ENCODE peak calls at places on chromosomes 13 and 19, in ten cellular contexts. One of them, this sample, is unnamed.
A peak's percentile ranks its signal among the peaks of the same experiment; 100 is the strongest.

GRCh38 chr13:77697208-77698103 is at the start of gene SLAIN1:
- DNase-seq in pancreas: peak; percentile 94
- DNase-seq in PC-3: peak; percentile 67
- DNase-seq in Caco-2: peak; percentile 82
- DNase-seq in foreskin keratinocyte: no peak
- DNase-seq in RWPE2: no peak
- DNase-seq in tibial nerve: peak; percentile 41
- DNase-seq in vagina: no peak
- DNase-seq in cardiac muscle cell: peak; percentile 92
- DNase-seq in effector memory CD4-positive, alpha-beta T cell: peak; percentile 82
- DNase-seq in this sample: peak; percentile 65

GRCh38 chr13:60410299-60410698 is 13.3 kb downstream of the TDRD3 start:
- DNase-seq in RWPE2: no peak
- DNase-seq in effector memory CD4-positive, alpha-beta T cell: no peak
- DNase-seq in vagina: no peak
- DNase-seq in foreskin keratinocyte: no peak
- DNase-seq in Caco-2: no peak
- DNase-seq in tibial nerve: no peak
- DNase-seq in pancreas: no peak
- DNase-seq in cardiac muscle cell: no peak
- DNase-seq in PC-3: no peak
- DNase-seq in this sample: no peak

GRCh38 chr19:50924576-50924975 is 13.4 kb upstream of the KLK4 start:
- DNase-seq in Caco-2: no peak
- DNase-seq in PC-3: no peak
- DNase-seq in effector memory CD4-positive, alpha-beta T cell: no peak
- DNase-seq in cardiac muscle cell: no peak
- DNase-seq in vagina: no peak
- DNase-seq in tibial nerve: no peak
- DNase-seq in RWPE2: no peak
- DNase-seq in pancreas: no peak
- DNase-seq in foreskin keratinocyte: no peak
- DNase-seq in this sample: no peak

GRCh38 chr19:11651062-11651461 is 53.8 kb downstream of the ZNF627 start:
- DNase-seq in RWPE2: no peak
- DNase-seq in cardiac muscle cell: no peak
- DNase-seq in vagina: no peak
- DNase-seq in foreskin keratinocyte: no peak
- DNase-seq in PC-3: no peak
- DNase-seq in pancreas: no peak
- DNase-seq in effector memory CD4-positive, alpha-beta T cell: no peak
- DNase-seq in Caco-2: no peak
- DNase-seq in tibial nerve: no peak
- DNase-seq in this sample: no peak

GRCh38 chr13:109400625-109401257 is 385.6 kb downstream of the IRS2 start:
- DNase-seq in RWPE2: no peak
- DNase-seq in PC-3: no peak
- DNase-seq in tibial nerve: no peak
- DNase-seq in pancreas: no peak
- DNase-seq in cardiac muscle cell: no peak
- DNase-seq in effector memory CD4-positive, alpha-beta T cell: no peak
- DNase-seq in Caco-2: no peak
- DNase-seq in vagina: no peak
- DNase-seq in foreskin keratinocyte: no peak
- DNase-seq in this sample: no peak

GRCh38 chr19:39539165-39539518 is 819 bp downstream of the EID2 start:
- DNase-seq in tibial nerve: no peak
- DNase-seq in Caco-2: peak; percentile 28
- DNase-seq in RWPE2: no peak
- DNase-seq in vagina: no peak
- DNase-seq in pancreas: no peak
- DNase-seq in PC-3: peak; percentile 34
- DNase-seq in cardiac muscle cell: peak; percentile 54
- DNase-seq in foreskin keratinocyte: no peak
- DNase-seq in effector memory CD4-positive, alpha-beta T cell: no peak
- DNase-seq in this sample: no peak

GRCh38 chr19:46746281-46746965 is at the start of gene STRN4:
- DNase-seq in RWPE2: no peak
- DNase-seq in cardiac muscle cell: peak; percentile 75
- DNase-seq in effector memory CD4-positive, alpha-beta T cell: peak; percentile 42
- DNase-seq in pancreas: no peak
- DNase-seq in PC-3: peak; percentile 62
- DNase-seq in Caco-2: peak; percentile 59
- DNase-seq in foreskin keratinocyte: no peak
- DNase-seq in vagina: no peak
- DNase-seq in tibial nerve: no peak
- DNase-seq in this sample: peak; percentile 50

GRCh38 chr19:34134190-34135032 is 37.9 kb upstream of the LSM14A start:
- DNase-seq in pancreas: peak; percentile 93
- DNase-seq in foreskin keratinocyte: peak; percentile 20
- DNase-seq in vagina: no peak
- DNase-seq in cardiac muscle cell: peak; percentile 93
- DNase-seq in Caco-2: peak; percentile 93
- DNase-seq in RWPE2: peak; percentile 69
- DNase-seq in effector memory CD4-positive, alpha-beta T cell: peak; percentile 75
- DNase-seq in tibial nerve: peak; percentile 71
- DNase-seq in PC-3: peak; percentile 80
- DNase-seq in this sample: peak; percentile 95

GRCh38 chr13:109396266-109396665 is 390.1 kb downstream of the IRS2 start:
- DNase-seq in pancreas: no peak
- DNase-seq in PC-3: no peak
- DNase-seq in cardiac muscle cell: no peak
- DNase-seq in vagina: no peak
- DNase-seq in tibial nerve: no peak
- DNase-seq in RWPE2: no peak
- DNase-seq in foreskin keratinocyte: no peak
- DNase-seq in effector memory CD4-positive, alpha-beta T cell: no peak
- DNase-seq in Caco-2: no peak
- DNase-seq in this sample: no peak

GRCh38 chr19:32266453-32266852 is 79.0 kb upstream of the ZNF507 start:
- DNase-seq in effector memory CD4-positive, alpha-beta T cell: no peak
- DNase-seq in Caco-2: no peak
- DNase-seq in PC-3: no peak
- DNase-seq in tibial nerve: no peak
- DNase-seq in cardiac muscle cell: no peak
- DNase-seq in RWPE2: no peak
- DNase-seq in pancreas: no peak
- DNase-seq in vagina: peak; percentile 72
- DNase-seq in foreskin keratinocyte: no peak
- DNase-seq in this sample: no peak

GRCh38 chr13:42168497-42168896 is 103.5 kb upstream of the AKAP11 start:
- DNase-seq in RWPE2: no peak
- DNase-seq in cardiac muscle cell: no peak
- DNase-seq in vagina: no peak
- DNase-seq in pancreas: no peak
- DNase-seq in tibial nerve: no peak
- DNase-seq in foreskin keratinocyte: no peak
- DNase-seq in PC-3: no peak
- DNase-seq in effector memory CD4-positive, alpha-beta T cell: no peak
- DNase-seq in Caco-2: no peak
- DNase-seq in this sample: no peak

GRCh38 chr19:52307275-52307674 is 10.3 kb downstream of the ZNF480 start:
- DNase-seq in cardiac muscle cell: no peak
- DNase-seq in RWPE2: no peak
- DNase-seq in foreskin keratinocyte: no peak
- DNase-seq in pancreas: no peak
- DNase-seq in Caco-2: peak; percentile 55
- DNase-seq in effector memory CD4-positive, alpha-beta T cell: no peak
- DNase-seq in PC-3: no peak
- DNase-seq in vagina: no peak
- DNase-seq in tibial nerve: no peak
- DNase-seq in this sample: no peak

GRCh38 chr13:94246495-94246894 is 233.0 kb downstream of the DCT start:
- DNase-seq in PC-3: no peak
- DNase-seq in cardiac muscle cell: no peak
- DNase-seq in pancreas: no peak
- DNase-seq in effector memory CD4-positive, alpha-beta T cell: no peak
- DNase-seq in RWPE2: no peak
- DNase-seq in foreskin keratinocyte: no peak
- DNase-seq in Caco-2: no peak
- DNase-seq in vagina: no peak
- DNase-seq in tibial nerve: no peak
- DNase-seq in this sample: no peak

GRCh38 chr19:40341601-40342482 is 6.4 kb downstream of the C19orf47 start:
- DNase-seq in foreskin keratinocyte: no peak
- DNase-seq in Caco-2: no peak
- DNase-seq in cardiac muscle cell: peak; percentile 32
- DNase-seq in effector memory CD4-positive, alpha-beta T cell: no peak
- DNase-seq in RWPE2: no peak
- DNase-seq in vagina: no peak
- DNase-seq in PC-3: no peak
- DNase-seq in tibial nerve: no peak
- DNase-seq in pancreas: no peak
- DNase-seq in this sample: no peak

GRCh38 chr19:16581971-16582343 is 9.7 kb upstream of the SLC35E1 start:
- DNase-seq in pancreas: no peak
- DNase-seq in effector memory CD4-positive, alpha-beta T cell: no peak
- DNase-seq in PC-3: no peak
- DNase-seq in vagina: no peak
- DNase-seq in foreskin keratinocyte: no peak
- DNase-seq in cardiac muscle cell: no peak
- DNase-seq in tibial nerve: no peak
- DNase-seq in Caco-2: no peak
- DNase-seq in RWPE2: no peak
- DNase-seq in this sample: no peak
- H3K4me1 ChIP-seq in pancreas: peaks cover 14% of the 10 kb centered on the region
- H3K4me1 ChIP-seq in effector memory CD4-positive, alpha-beta T cell: peaks cover 45% of the 10 kb centered on the region
- H3K4me1 ChIP-seq in PC-3: peaks cover 15% of the 10 kb centered on the region
- H3K4me1 ChIP-seq in vagina: peaks cover 64% of the 10 kb centered on the region
- H3K4me1 ChIP-seq in foreskin keratinocyte: peaks cover 7% of the 10 kb centered on the region
- H3K4me1 ChIP-seq in cardiac muscle cell: peaks cover 42% of the 10 kb centered on the region
- H3K4me1 ChIP-seq in tibial nerve: peaks cover 43% of the 10 kb centered on the region
- H3K4me1 ChIP-seq in Caco-2: peaks cover 5% of the 10 kb centered on the region
- H3K4me1 ChIP-seq in RWPE2: peaks cover 15% of the 10 kb centered on the region
- H3K4me1 ChIP-seq in this sample: peaks cover 52% of the 10 kb centered on the region

DNA sequence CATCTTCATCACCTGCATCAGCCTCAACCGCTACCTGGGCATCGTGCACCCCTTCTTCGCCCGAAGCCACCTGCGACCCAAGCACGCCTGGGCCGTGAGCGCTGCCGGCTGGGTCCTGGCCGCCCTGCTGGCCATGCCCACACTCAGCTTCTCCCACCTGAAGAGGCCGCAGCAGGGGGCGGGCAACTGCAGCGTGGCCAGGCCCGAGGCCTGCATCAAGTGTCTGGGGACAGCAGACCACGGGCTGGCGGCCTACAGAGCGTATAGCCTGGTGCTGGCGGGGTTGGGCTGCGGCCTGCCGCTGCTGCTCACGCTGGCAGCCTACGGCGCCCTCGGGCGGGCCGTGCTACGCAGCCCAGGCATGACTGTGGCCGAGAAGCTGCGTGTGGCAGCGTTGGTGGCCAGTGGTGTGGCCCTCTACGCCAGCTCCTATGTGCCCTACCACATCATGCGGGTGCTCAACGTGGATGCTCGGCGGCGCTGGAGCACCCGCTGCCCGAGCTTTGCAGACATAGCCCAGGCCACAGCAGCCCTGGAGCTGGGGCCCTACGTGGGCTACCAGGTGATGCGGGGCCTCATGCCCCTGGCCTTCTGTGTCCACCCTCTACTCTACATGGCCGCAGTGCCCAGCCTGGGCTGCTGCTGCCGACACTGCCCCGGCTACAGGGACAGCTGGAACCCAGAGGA is 2.6 kb downstream of the P2RY11 start:
- DNase-seq in RWPE2: no peak
- DNase-seq in effector memory CD4-positive, alpha-beta T cell: no peak
- DNase-seq in pancreas: peak; percentile 82
- DNase-seq in tibial nerve: no peak
- DNase-seq in foreskin keratinocyte: no peak
- DNase-seq in vagina: peak; percentile 91
- DNase-seq in PC-3: peak; percentile 11
- DNase-seq in Caco-2: no peak
- DNase-seq in cardiac muscle cell: no peak
- DNase-seq in this sample: no peak
- H3K4me1 ChIP-seq in RWPE2: no peaks in the 10 kb centered on the region
- H3K4me1 ChIP-seq in effector memory CD4-positive, alpha-beta T cell: peaks cover 40% of the 10 kb centered on the region
- H3K4me1 ChIP-seq in pancreas: peaks cover 4% of the 10 kb centered on the region
- H3K4me1 ChIP-seq in tibial nerve: peaks cover 7% of the 10 kb centered on the region
- H3K4me1 ChIP-seq in foreskin keratinocyte: no peaks in the 10 kb centered on the region
- H3K4me1 ChIP-seq in vagina: peaks cover 21% of the 10 kb centered on the region
- H3K4me1 ChIP-seq in PC-3: no peaks in the 10 kb centered on the region
- H3K4me1 ChIP-seq in Caco-2: no peaks in the 10 kb centered on the region
- H3K4me1 ChIP-seq in cardiac muscle cell: peaks cover 6% of the 10 kb centered on the region
- H3K4me1 ChIP-seq in this sample: peaks cover 45% of the 10 kb centered on the region

GRCh38 chr13:111184685-111185401 is 69.7 kb downstream of the ARHGEF7 start:
- DNase-seq in vagina: no peak
- DNase-seq in foreskin keratinocyte: no peak
- DNase-seq in tibial nerve: no peak
- DNase-seq in effector memory CD4-positive, alpha-beta T cell: peak; percentile 19
- DNase-seq in RWPE2: no peak
- DNase-seq in PC-3: no peak
- DNase-seq in cardiac muscle cell: no peak
- DNase-seq in Caco-2: no peak
- DNase-seq in pancreas: no peak
- DNase-seq in this sample: no peak

GRCh38 chr13:111186305-111186930 is 71.3 kb downstream of the ARHGEF7 start:
- DNase-seq in foreskin keratinocyte: no peak
- DNase-seq in pancreas: no peak
- DNase-seq in vagina: no peak
- DNase-seq in RWPE2: no peak
- DNase-seq in cardiac muscle cell: no peak
- DNase-seq in effector memory CD4-positive, alpha-beta T cell: no peak
- DNase-seq in PC-3: no peak
- DNase-seq in Caco-2: no peak
- DNase-seq in tibial nerve: no peak
- DNase-seq in this sample: no peak

GRCh38 chr13:111183087-111183645 is 68.1 kb downstream of the ARHGEF7 start:
- DNase-seq in cardiac muscle cell: no peak
- DNase-seq in effector memory CD4-positive, alpha-beta T cell: no peak
- DNase-seq in tibial nerve: no peak
- DNase-seq in vagina: no peak
- DNase-seq in Caco-2: no peak
- DNase-seq in RWPE2: no peak
- DNase-seq in PC-3: no peak
- DNase-seq in pancreas: no peak
- DNase-seq in foreskin keratinocyte: no peak
- DNase-seq in this sample: no peak

GRCh38 chr13:111183959-111184684 is 69.0 kb downstream of the ARHGEF7 start:
- DNase-seq in Caco-2: no peak
- DNase-seq in PC-3: no peak
- DNase-seq in vagina: no peak
- DNase-seq in RWPE2: no peak
- DNase-seq in cardiac muscle cell: no peak
- DNase-seq in effector memory CD4-positive, alpha-beta T cell: no peak
- DNase-seq in foreskin keratinocyte: no peak
- DNase-seq in tibial nerve: no peak
- DNase-seq in pancreas: no peak
- DNase-seq in this sample: peak; percentile 54

GRCh38 chr13:111187879-111188643 is 73.0 kb downstream of the ARHGEF7 start:
- DNase-seq in effector memory CD4-positive, alpha-beta T cell: no peak
- DNase-seq in vagina: no peak
- DNase-seq in Caco-2: no peak
- DNase-seq in cardiac muscle cell: peak; percentile 47
- DNase-seq in PC-3: peak; percentile 58
- DNase-seq in pancreas: no peak
- DNase-seq in foreskin keratinocyte: peak; percentile 57
- DNase-seq in RWPE2: no peak
- DNase-seq in tibial nerve: no peak
- DNase-seq in this sample: no peak
- H3K4me1 ChIP-seq in effector memory CD4-positive, alpha-beta T cell: peaks cover 40% of the 10 kb centered on the region
- H3K4me1 ChIP-seq in vagina: peaks cover 74% of the 10 kb centered on the region
- H3K4me1 ChIP-seq in Caco-2: no peaks in the 10 kb centered on the region
- H3K4me1 ChIP-seq in cardiac muscle cell: peaks cover 45% of the 10 kb centered on the region
- H3K4me1 ChIP-seq in PC-3: peaks cover 11% of the 10 kb centered on the region
- H3K4me1 ChIP-seq in pancreas: no peaks in the 10 kb centered on the region
- H3K4me1 ChIP-seq in foreskin keratinocyte: peaks cover 8% of the 10 kb centered on the region
- H3K4me1 ChIP-seq in RWPE2: peaks cover 11% of the 10 kb centered on the region
- H3K4me1 ChIP-seq in tibial nerve: peaks cover 53% of the 10 kb centered on the region
- H3K4me1 ChIP-seq in this sample: peaks cover 73% of the 10 kb centered on the region

GRCh38 chr13:114118763-114119123 is 13.7 kb downstream of the RASA3 start:
- DNase-seq in pancreas: peak; percentile 33
- DNase-seq in vagina: no peak
- DNase-seq in RWPE2: no peak
- DNase-seq in Caco-2: no peak
- DNase-seq in tibial nerve: no peak
- DNase-seq in cardiac muscle cell: no peak
- DNase-seq in effector memory CD4-positive, alpha-beta T cell: no peak
- DNase-seq in foreskin keratinocyte: no peak
- DNase-seq in PC-3: peak; percentile 18
- DNase-seq in this sample: no peak
- H3K4me1 ChIP-seq in pancreas: no peaks in the 10 kb centered on the region
- H3K4me1 ChIP-seq in vagina: peaks cover 55% of the 10 kb centered on the region
- H3K4me1 ChIP-seq in RWPE2: peaks cover 23% of the 10 kb centered on the region
- H3K4me1 ChIP-seq in Caco-2: peaks cover 33% of the 10 kb centered on the region
- H3K4me1 ChIP-seq in tibial nerve: peaks cover 26% of the 10 kb centered on the region
- H3K4me1 ChIP-seq in cardiac muscle cell: peaks cover 37% of the 10 kb centered on the region
- H3K4me1 ChIP-seq in effector memory CD4-positive, alpha-beta T cell: peaks cover 76% of the 10 kb centered on the region
- H3K4me1 ChIP-seq in foreskin keratinocyte: peaks cover 20% of the 10 kb centered on the region
- H3K4me1 ChIP-seq in PC-3: peaks cover 30% of the 10 kb centered on the region
- H3K4me1 ChIP-seq in this sample: peaks cover 82% of the 10 kb centered on the region